ENCODE peak calls at places on chromosomes 11 and 22, in four cellular contexts. One of them, this sample, is unnamed.

GRCh38 chr11:22189660-22190059 is 3.2 kb upstream of the ANO5 start:
- DNase-seq in endothelial cell: no peak
- DNase-seq in heart left ventricle: no peak
- DNase-seq in AG10803: no peak
- DNase-seq in this sample: no peak

GRCh38 chr11:11446967-11447366 is 93.9 kb upstream of the CSNK2A3 start:
- DNase-seq in heart left ventricle: no peak
- DNase-seq in AG10803: no peak
- DNase-seq in endothelial cell: no peak
- DNase-seq in this sample: no peak

GRCh38 chr11:130381317-130381716 is 47.1 kb downstream of the ADAMTS8 start:
- DNase-seq in endothelial cell: no peak
- DNase-seq in AG10803: no peak
- DNase-seq in heart left ventricle: no peak
- DNase-seq in this sample: no peak

GRCh38 chr22:47795477-47796127 is 1033.2 kb downstream of the TBC1D22A start:
- DNase-seq in heart left ventricle: no peak
- DNase-seq in AG10803: no peak
- DNase-seq in endothelial cell: no peak
- DNase-seq in this sample: no peak

GRCh38 chr11:129938764-129939163 is 43.4 kb upstream of the NFRKB start:
- DNase-seq in endothelial cell: no peak
- DNase-seq in heart left ventricle: no peak
- DNase-seq in AG10803: no peak
- DNase-seq in this sample: no peak

GRCh38 chr22:28976588-28976987 is 85.0 kb downstream of the C22orf31 start:
- DNase-seq in endothelial cell: no peak
- DNase-seq in AG10803: peak
- DNase-seq in heart left ventricle: no peak
- DNase-seq in this sample: no peak

GRCh38 chr11:83044958-83045712 is 26.6 kb downstream of the RAB30 start:
- DNase-seq in AG10803: peak
- DNase-seq in endothelial cell: no peak
- DNase-seq in heart left ventricle: no peak
- DNase-seq in this sample: peak

GRCh38 chr11:96388891-96389603 is 665 bp downstream of the CCDC82 start:
- DNase-seq in AG10803: peak
- DNase-seq in endothelial cell: peak
- DNase-seq in heart left ventricle: no peak
- DNase-seq in this sample: no peak

GRCh38 chr11:133168016-133168415 is 364.3 kb downstream of the OPCML start:
- DNase-seq in heart left ventricle: no peak
- DNase-seq in AG10803: no peak
- DNase-seq in endothelial cell: no peak
- DNase-seq in this sample: no peak

GRCh38 chr11:34155759-34156062 is 50.3 kb downstream of the NAT10 start:
- DNase-seq in endothelial cell: no peak
- DNase-seq in AG10803: no peak
- DNase-seq in heart left ventricle: no peak
- DNase-seq in this sample: no peak

GRCh38 chr11:68933605-68934320 is 30.1 kb downstream of the IGHMBP2 start:
- DNase-seq in endothelial cell: no peak
- DNase-seq in heart left ventricle: no peak
- DNase-seq in AG10803: no peak
- DNase-seq in this sample: no peak

GRCh38 chr11:75450826-75451783 is 18.1 kb upstream of the KLHL35 start:
- DNase-seq in endothelial cell: peak
- DNase-seq in heart left ventricle: no peak
- DNase-seq in AG10803: no peak
- DNase-seq in this sample: peak

GRCh38 chr11:93537022-93537421 is 6.2 kb downstream of the SMCO4 start:
- DNase-seq in AG10803: no peak
- DNase-seq in endothelial cell: no peak
- DNase-seq in heart left ventricle: peak
- DNase-seq in this sample: no peak

GRCh38 chr11:12746593-12747097 is 72.4 kb downstream of the TEAD1 start:
- DNase-seq in endothelial cell: peak
- DNase-seq in AG10803: peak
- DNase-seq in heart left ventricle: peak
- DNase-seq in this sample: no peak

GRCh38 chr22:33940741-33941140 is 20.5 kb upstream of the LARGE1 start:
- DNase-seq in AG10803: no peak
- DNase-seq in endothelial cell: no peak
- DNase-seq in heart left ventricle: no peak
- DNase-seq in this sample: no peak

GRCh38 chr11:116835791-116836647 is 1.4 kb downstream of the APOA1 start:
- DNase-seq in heart left ventricle: peak
- DNase-seq in AG10803: peak
- DNase-seq in endothelial cell: peak
- DNase-seq in this sample: peak

GRCh38 chr22:31626427-31627150 is 35.4 kb downstream of the PISD start:
- DNase-seq in AG10803: no peak
- DNase-seq in heart left ventricle: no peak
- DNase-seq in endothelial cell: no peak
- DNase-seq in this sample: no peak

GRCh38 chr11:16542353-16542752 is 186.0 kb upstream of the SOX6 start:
- DNase-seq in heart left ventricle: no peak
- DNase-seq in AG10803: no peak
- DNase-seq in endothelial cell: no peak
- DNase-seq in this sample: no peak
- TF ChIP-seq CTCF in heart left ventricle: no peak
- TF ChIP-seq CTCF in AG10803: no peak
- TF ChIP-seq CTCF in endothelial cell: no peak
- TF ChIP-seq CTCF in this sample: no peak

GRCh38 chr11:3971756-3972404 is 116.4 kb downstream of the STIM1 start:
- DNase-seq in endothelial cell: no peak
- DNase-seq in AG10803: peak
- DNase-seq in heart left ventricle: no peak
- DNase-seq in this sample: no peak
- TF ChIP-seq CTCF in endothelial cell: no peak
- TF ChIP-seq CTCF in AG10803: peak
- TF ChIP-seq CTCF in heart left ventricle: no peak
- TF ChIP-seq CTCF in this sample: no peak

GRCh38 chr11:102807921-102808320 is 10.0 kb upstream of the MMP1 start:
- DNase-seq in endothelial cell: peak
- DNase-seq in heart left ventricle: no peak
- DNase-seq in AG10803: no peak
- DNase-seq in this sample: peak
- TF ChIP-seq CTCF in endothelial cell: peak
- TF ChIP-seq CTCF in heart left ventricle: no peak
- TF ChIP-seq CTCF in AG10803: no peak
- TF ChIP-seq CTCF in this sample: no peak

DNA sequence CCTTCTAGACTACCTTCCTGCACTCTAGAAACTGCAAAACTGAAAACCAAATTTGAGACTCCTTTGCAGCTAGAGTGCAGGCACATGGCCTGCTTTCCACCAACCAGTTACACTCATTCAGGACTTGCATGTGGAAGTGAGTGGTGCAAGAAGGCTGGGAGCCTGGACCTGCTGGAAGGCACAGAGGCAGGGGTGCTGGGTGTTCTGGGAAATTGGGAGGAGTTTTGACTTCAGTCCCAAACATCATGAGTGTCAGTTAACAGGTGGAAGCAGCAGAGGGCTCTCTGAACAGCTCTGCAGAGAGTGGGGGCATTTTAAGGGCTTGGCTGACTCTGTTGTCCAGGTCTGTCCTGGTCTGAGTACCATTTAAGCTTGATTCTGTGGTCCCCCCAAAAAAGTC is 49.3 kb upstream of the SYT13 start:
- DNase-seq in AG10803: no peak
- DNase-seq in heart left ventricle: no peak
- DNase-seq in endothelial cell: no peak
- DNase-seq in this sample: no peak
- TF ChIP-seq CTCF in AG10803: no peak
- TF ChIP-seq CTCF in heart left ventricle: no peak
- TF ChIP-seq CTCF in endothelial cell: no peak
- TF ChIP-seq CTCF in this sample: no peak